ENCODE peak calls at places on chromosomes 4 and X, in ten cellular contexts. Z, F, B, M, J, O, C, E, A and W are unnamed samples.
A peak's percentile ranks its signal among the peaks of the same experiment; 100 is the strongest.

GRCh38 chr4:17276821-17277220 is 235.1 kb downstream of the QDPR start:
- DNase-seq in Z (peak; percentile 44), F (no peak), B (no peak), M (peak; percentile 3), J (no peak), O (no peak), C (no peak), E (peak; percentile 80), A (peak; percentile 53), W (no peak)

GRCh38 chrX:68901512-68901911 is 72.7 kb downstream of the EFNB1 start:
- DNase-seq in Z (no peak), F (no peak), B (no peak), M (no peak), J (no peak), O (no peak), C (no peak), E (no peak), A (no peak), W (no peak)

GRCh38 chrX:8404958-8405357 is 59.7 kb upstream of the VCX3B start:
- DNase-seq in Z (no peak), F (no peak), B (no peak), M (no peak), J (no peak), O (no peak), C (no peak), E (no peak), A (peak; percentile 36), W (no peak)

GRCh38 chrX:132217203-132218073 is 1.8 kb downstream of the RAP2C start:
- DNase-seq in Z (peak; percentile 93), F (peak; percentile 88), B (peak; percentile 78), M (peak; percentile 68), J (peak; percentile 30), O (peak; percentile 65), C (peak; percentile 37), E (peak; percentile 82), A (peak; percentile 69), W (no peak)

GRCh38 chrX:18574591-18574990 is 97.3 kb downstream of the RS1 start:
- DNase-seq in Z (no peak), F (no peak), B (no peak), M (peak; percentile 7), J (peak; percentile 56), O (no peak), C (peak; percentile 32), E (no peak), A (peak; percentile 66), W (no peak)

GRCh38 chr4:81491943-81492342 is 20.2 kb upstream of the RASGEF1B start:
- DNase-seq in Z (no peak), F (no peak), B (no peak), M (no peak), J (no peak), O (no peak), C (no peak), E (no peak), A (no peak), W (no peak)

GRCh38 chrX:153647461-153648357 is 706 bp downstream of the DUSP9 start:
- DNase-seq in Z (no peak), F (no peak), B (peak; percentile 58), M (no peak), J (no peak), O (peak; percentile 16), C (no peak), E (peak; percentile 70), A (no peak), W (no peak)

GRCh38 chrX:74370482-74370881 is 50.8 kb upstream of the SLC16A2 start:
- DNase-seq in Z (no peak), F (no peak), B (no peak), M (no peak), J (no peak), O (no peak), C (no peak), E (no peak), A (no peak), W (no peak)

GRCh38 chrX:48451708-48452107 is 18.4 kb downstream of the SLC38A5 start:
- DNase-seq in Z (peak; percentile 3), F (no peak), B (no peak), M (no peak), J (no peak), O (no peak), C (no peak), E (no peak), A (no peak), W (no peak)

GRCh38 chr4:110621328-110621812 is 1.5 kb downstream of the PITX2 start:
- DNase-seq in Z (peak; percentile 71), F (no peak), B (no peak), M (no peak), J (no peak), O (peak; percentile 81), C (no peak), E (peak; percentile 69), A (no peak), W (no peak)

GRCh38 chrX:50081282-50081955 is 119.4 kb downstream of the AKAP4 start:
- DNase-seq in Z (peak; percentile 56), F (peak; percentile 37), B (no peak), M (peak; percentile 36), J (no peak), O (peak; percentile 50), C (peak; percentile 1), E (no peak), A (no peak), W (no peak)

GRCh38 chrX:21986596-21986995 is 45.5 kb upstream of the PHEX start:
- DNase-seq in Z (no peak), F (no peak), B (no peak), M (no peak), J (no peak), O (no peak), C (no peak), E (no peak), A (peak; percentile 45), W (no peak)
- H3K36me3 ChIP-seq in Z (no peaks in the 10 kb centered on the region), F (no peaks in the 10 kb centered on the region), B (peaks cover 6% of the 10 kb centered on the region), M (no peaks in the 10 kb centered on the region), J (no peaks in the 10 kb centered on the region), O (no peaks in the 10 kb centered on the region), C (peaks cover 16% of the 10 kb centered on the region), E (no peaks in the 10 kb centered on the region), A (peaks cover 11% of the 10 kb centered on the region), W (no peaks in the 10 kb centered on the region)

DNA sequence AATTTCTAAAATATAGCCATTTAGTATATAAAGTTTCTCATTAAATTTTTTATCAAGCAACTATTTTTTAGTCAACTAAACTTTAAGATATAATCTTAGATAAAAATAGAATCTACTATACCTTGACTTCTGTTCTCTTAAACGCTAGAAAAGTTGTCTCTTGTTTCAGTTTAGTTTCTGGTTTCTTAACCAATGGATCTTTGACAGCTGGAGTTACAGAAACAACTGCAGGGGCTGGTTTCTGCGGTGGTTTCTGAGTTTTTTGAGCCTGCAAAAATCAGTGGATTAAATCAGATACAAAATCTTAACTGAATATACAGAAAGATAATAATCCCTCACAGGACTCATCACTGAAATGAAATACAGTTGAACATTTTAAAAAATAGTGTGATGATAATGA is 21.9 kb downstream of the INTS12 start:
- DNase-seq in Z (no peak), F (no peak), B (no peak), M (no peak), J (no peak), O (no peak), C (no peak), E (no peak), A (no peak), W (no peak)
- H3K36me3 ChIP-seq in Z (no peaks in the 10 kb centered on the region), F (no peaks in the 10 kb centered on the region), B (peaks cover 54% of the 10 kb centered on the region), M (no peaks in the 10 kb centered on the region), J (no peaks in the 10 kb centered on the region), O (peaks cover 74% of the 10 kb centered on the region), C (peaks cover 6% of the 10 kb centered on the region), E (no peaks in the 10 kb centered on the region), A (peaks cover 29% of the 10 kb centered on the region), W (peaks cover 6% of the 10 kb centered on the region)

GRCh38 chrX:122245943-122246342 is 938.1 kb upstream of the GRIA3 start:
- DNase-seq in Z (no peak), F (no peak), B (no peak), M (no peak), J (no peak), O (no peak), C (no peak), E (no peak), A (no peak), W (no peak)

GRCh38 chrX:122246937-122247336 is 937.1 kb upstream of the GRIA3 start:
- DNase-seq in Z (no peak), F (no peak), B (no peak), M (no peak), J (no peak), O (no peak), C (no peak), E (no peak), A (no peak), W (no peak)

GRCh38 chrX:122241959-122242358 is 942.1 kb upstream of the GRIA3 start:
- DNase-seq in Z (no peak), F (no peak), B (no peak), M (no peak), J (no peak), O (no peak), C (no peak), E (no peak), A (no peak), W (no peak)

GRCh38 chrX:122245175-122245574 is 938.9 kb upstream of the GRIA3 start:
- DNase-seq in Z (no peak), F (no peak), B (no peak), M (no peak), J (no peak), O (no peak), C (no peak), E (no peak), A (no peak), W (no peak)

DNA sequence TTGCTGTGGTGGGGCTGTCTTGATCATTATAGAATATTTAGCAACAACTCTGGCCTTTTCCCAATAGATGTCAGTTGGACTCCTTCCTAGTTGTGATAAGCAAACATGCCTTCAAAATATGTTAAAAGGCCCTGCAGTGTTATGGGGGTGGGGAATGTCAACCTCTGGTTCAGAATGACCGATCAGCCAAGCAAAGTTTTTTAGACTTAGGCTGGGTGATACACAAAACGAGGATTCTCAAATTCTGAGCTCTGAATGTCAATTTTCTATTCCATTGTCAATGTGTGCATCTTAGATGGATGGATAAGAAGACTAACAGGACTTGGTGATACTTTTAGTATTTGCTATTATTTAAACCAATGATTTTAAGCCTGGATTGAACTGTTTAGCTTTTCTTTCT is 940.0 kb upstream of the GRIA3 start:
- DNase-seq in Z (no peak), F (no peak), B (no peak), M (no peak), J (no peak), O (no peak), C (no peak), E (no peak), A (no peak), W (no peak)
- H3K36me3 ChIP-seq in Z (no peaks in the 10 kb centered on the region), F (no peaks in the 10 kb centered on the region), B (no peaks in the 10 kb centered on the region), M (no peaks in the 10 kb centered on the region), J (no peaks in the 10 kb centered on the region), O (no peaks in the 10 kb centered on the region), C (no peaks in the 10 kb centered on the region), E (no peaks in the 10 kb centered on the region), A (no peaks in the 10 kb centered on the region), W (no peaks in the 10 kb centered on the region)

DNA sequence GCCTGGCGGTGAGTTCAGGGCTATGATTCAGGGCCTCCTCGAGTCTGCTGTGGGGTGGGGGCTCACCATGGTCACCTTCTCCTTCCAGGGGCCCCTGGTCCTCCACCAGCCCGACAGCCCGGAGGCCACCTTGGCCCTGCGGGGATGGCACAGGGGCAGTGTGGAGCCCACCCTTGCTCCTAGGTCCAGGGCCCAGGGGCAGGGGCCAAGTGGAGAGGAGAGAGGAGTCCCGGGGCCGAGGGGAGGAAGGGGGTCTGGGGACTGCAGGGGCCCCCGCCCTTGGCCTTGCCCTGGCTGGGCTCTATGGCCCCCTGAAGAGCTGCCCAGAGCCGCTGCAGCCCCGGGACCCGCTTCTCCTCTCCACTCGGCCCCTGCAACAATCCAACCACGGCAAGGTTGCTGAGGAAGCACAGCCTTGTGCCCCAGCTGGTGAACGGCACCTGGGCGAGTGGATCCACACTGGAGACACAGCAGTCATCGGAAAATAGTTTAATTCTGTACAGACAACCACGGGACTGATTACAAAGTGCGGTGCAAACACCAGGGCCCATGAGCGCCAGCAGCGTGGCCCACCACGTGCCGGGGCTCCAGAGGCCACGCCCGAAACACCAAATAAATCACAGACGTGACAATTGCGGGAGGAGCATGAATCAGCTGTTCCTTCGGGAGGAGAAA is 23.0 kb upstream of the CPLX1 start:
- DNase-seq in Z (no peak), F (no peak), B (no peak), M (no peak), J (no peak), O (no peak), C (no peak), E (no peak), A (no peak), W (no peak)
- H3K36me3 ChIP-seq in Z (no peaks in the 10 kb centered on the region), F (no peaks in the 10 kb centered on the region), B (peaks cover 50% of the 10 kb centered on the region), M (no peaks in the 10 kb centered on the region), J (peaks cover 6% of the 10 kb centered on the region), O (peaks cover 61% of the 10 kb centered on the region), C (peaks cover 45% of the 10 kb centered on the region), E (peaks cover 4% of the 10 kb centered on the region), A (no peaks in the 10 kb centered on the region), W (peaks cover 20% of the 10 kb centered on the region)